ENCODE peak calls at places on chromosome 6, in four cellular contexts. Z is BE2C, R is HCT116, G is HFF-Myc. L is an unnamed sample.
A peak's percentile ranks its signal among the peaks of the same experiment; 100 is the strongest.

GRCh38 chr6:55528624-55529023 is 50.4 kb downstream of the HMGCLL1 start:
- DNase-seq in Z (peak; percentile 17), R (peak; percentile 51), G (peak; percentile 24), L (no peak)

GRCh38 chr6:74068945-74069570 is 373.1 kb downstream of the CD109 start:
- DNase-seq in Z (no peak), R (no peak), G (no peak), L (peak; percentile 31)

GRCh38 chr6:116986819-116987218 is 109.8 kb downstream of the RFX6 start:
- DNase-seq in Z (no peak), R (no peak), G (no peak), L (no peak)

GRCh38 chr6:146950351-146950835 is 253.8 kb upstream of the STXBP5 start:
- DNase-seq in Z (no peak), R (no peak), G (no peak), L (no peak)

GRCh38 chr6:72382602-72383529 is 239.0 kb upstream of the KCNQ5 start:
- DNase-seq in Z (no peak), R (no peak), G (no peak), L (no peak)

GRCh38 chr6:103854059-103854458 is 1005.7 kb downstream of the HACE1 start:
- DNase-seq in Z (no peak), R (no peak), G (no peak), L (no peak)

GRCh38 chr6:89675949-89676753 is 37.6 kb upstream of the LYRM2 start:
- DNase-seq in Z (no peak), R (no peak), G (peak; percentile 15), L (no peak)

GRCh38 chr6:142846883-142847287 is 98.1 kb downstream of the HIVEP2 start:
- DNase-seq in Z (no peak), R (no peak), G (peak; percentile 69), L (no peak)

GRCh38 chr6:129605095-129605494 is 104.9 kb downstream of the ARHGAP18 start:
- DNase-seq in Z (no peak), R (no peak), G (no peak), L (no peak)

GRCh38 chr6:150146436-150146835 is 3.6 kb downstream of the PPP1R14C start:
- DNase-seq in Z (no peak), R (no peak), G (no peak), L (no peak)

GRCh38 chr6:118992186-118992795 is 57.3 kb upstream of the MCM9 start:
- DNase-seq in Z (no peak), R (no peak), G (no peak), L (no peak)

GRCh38 chr6:106381223-106381622 is 20.7 kb downstream of the CRYBG1 start:
- DNase-seq in Z (no peak), R (no peak), G (no peak), L (no peak)

GRCh38 chr6:158666637-158667359 is 16.9 kb downstream of the SYTL3 start:
- DNase-seq in Z (no peak), R (no peak), G (no peak), L (no peak)

GRCh38 chr6:118914598-118914997 is 20.4 kb downstream of the MCM9 start:
- DNase-seq in Z (no peak), R (no peak), G (no peak), L (no peak)

GRCh38 chr6:119052292-119052889 is 26.1 kb downstream of the FAM184A start:
- DNase-seq in Z (no peak), R (no peak), G (no peak), L (no peak)

GRCh38 chr6:100175814-100176275 is 181.8 kb upstream of the MCHR2 start:
- DNase-seq in Z (no peak), R (no peak), G (peak; percentile 95), L (no peak)

GRCh38 chr6:27726620-27727023 is 185.6 kb downstream of the OR2B2 start:
- DNase-seq in Z (no peak), R (peak; percentile 44), G (peak; percentile 31), L (no peak)

GRCh38 chr6:23663652-23664051 is 462.4 kb upstream of the NRSN1 start:
- DNase-seq in Z (peak; percentile 92), R (no peak), G (no peak), L (no peak)

GRCh38 chr6:151388997-151389639 is 2.2 kb downstream of the ZBTB2 start:
- DNase-seq in Z (no peak), R (no peak), G (no peak), L (no peak)

GRCh38 chr6:108768176-108768555 is 80.1 kb upstream of the ARMC2 start:
- DNase-seq in Z (no peak), R (no peak), G (no peak), L (no peak)

GRCh38 chr6:21556506-21556905 is 37.0 kb upstream of the SOX4 start:
- DNase-seq in Z (no peak), R (no peak), G (no peak), L (no peak)

GRCh38 chr6:107820571-107821261 is 3.4 kb downstream of the SCML4 start:
- DNase-seq in Z (peak; percentile 19), R (no peak), G (no peak), L (no peak)

GRCh38 chr6:14520536-14520935 is 403.0 kb downstream of the CD83 start:
- DNase-seq in Z (no peak), R (no peak), G (no peak), L (no peak)

GRCh38 chr6:43943781-43944250 is 173.8 kb downstream of the VEGFA start:
- DNase-seq in Z (peak; percentile 43), R (no peak), G (no peak), L (no peak)

GRCh38 chr6:150286919-150287318 is 81.9 kb upstream of the IYD start:
- DNase-seq in Z (no peak), R (no peak), G (no peak), L (no peak)

GRCh38 chr6:150991487-150991886 is 126.0 kb downstream of the MTHFD1L start:
- DNase-seq in Z (no peak), R (no peak), G (no peak), L (no peak)

GRCh38 chr6:167015302-167015701 is 16.1 kb downstream of the CEP43 start:
- DNase-seq in Z (no peak), R (no peak), G (no peak), L (no peak)

GRCh38 chr6:23036401-23036983 is 467.1 kb downstream of the HDGFL1 start:
- DNase-seq in Z (no peak), R (no peak), G (no peak), L (no peak)

DNA sequence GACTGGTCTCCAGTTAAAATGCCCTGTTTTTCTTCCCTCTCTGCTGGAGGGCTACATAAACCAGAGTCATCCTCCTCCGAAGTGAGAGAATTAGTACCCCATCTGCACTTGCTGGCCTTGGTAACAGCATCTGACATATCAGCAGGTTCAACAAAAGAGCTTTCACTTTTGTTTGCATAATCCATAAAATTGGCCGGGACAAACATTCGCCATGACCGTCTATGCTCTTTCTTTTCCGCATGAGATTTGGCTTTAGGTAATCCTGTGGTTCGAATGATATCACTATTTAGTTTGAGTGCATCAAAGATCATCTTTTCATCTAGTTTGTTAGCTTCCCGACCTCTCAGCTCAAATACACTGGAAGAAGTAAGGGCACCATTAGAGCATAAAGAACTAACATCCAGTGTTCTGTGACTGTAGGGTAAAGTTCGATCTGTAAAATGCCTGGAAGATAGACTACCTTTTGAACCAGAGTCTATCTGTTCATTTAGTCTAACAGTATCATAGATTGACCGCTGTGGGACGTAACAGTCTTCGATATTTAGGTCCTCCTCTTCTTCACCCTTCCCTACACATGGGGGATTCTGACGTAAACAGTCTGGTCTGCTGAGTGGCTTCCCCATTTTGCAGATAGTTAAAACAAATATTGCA is 101.6 kb downstream of the DST start:
- DNase-seq in Z (no peak), R (no peak), G (no peak), L (no peak)
- TF ChIP-seq CTCF in Z (no peak), R (no peak), G (no peak), L (no peak)

GRCh38 chr6:9487128-9487527 is 927.7 kb downstream of the TFAP2A start:
- DNase-seq in Z (no peak), R (no peak), G (no peak), L (no peak)

GRCh38 chr6:9484091-9484490 is 930.8 kb downstream of the TFAP2A start:
- DNase-seq in Z (no peak), R (no peak), G (no peak), L (no peak)

GRCh38 chr6:9485992-9486391 is 928.9 kb downstream of the TFAP2A start:
- DNase-seq in Z (no peak), R (no peak), G (no peak), L (no peak)

GRCh38 chr6:9482030-9482731 is 932.7 kb downstream of the TFAP2A start:
- DNase-seq in Z (no peak), R (peak; percentile 78), G (peak; percentile 93), L (no peak)

GRCh38 chr6:9484686-9485085 is 930.2 kb downstream of the TFAP2A start:
- DNase-seq in Z (no peak), R (no peak), G (no peak), L (no peak)
- TF ChIP-seq CTCF in Z (no peak), R (no peak), G (no peak), L (no peak)

GRCh38 chr6:69735029-69735428 is 61.8 kb downstream of the LMBRD1 start:
- DNase-seq in Z (no peak), R (no peak), G (no peak), L (no peak)

GRCh38 chr6:69732640-69733039 is 64.2 kb downstream of the LMBRD1 start:
- DNase-seq in Z (no peak), R (no peak), G (no peak), L (no peak)

GRCh38 chr6:69732045-69732444 is 64.8 kb downstream of the LMBRD1 start:
- DNase-seq in Z (no peak), R (no peak), G (no peak), L (no peak)

GRCh38 chr6:69729870-69730449 is 66.8 kb downstream of the LMBRD1 start:
- DNase-seq in Z (no peak), R (no peak), G (no peak), L (no peak)
- TF ChIP-seq CTCF in Z (peak; percentile 27), R (no peak), G (peak; percentile 11), L (peak; percentile 58)

DNA sequence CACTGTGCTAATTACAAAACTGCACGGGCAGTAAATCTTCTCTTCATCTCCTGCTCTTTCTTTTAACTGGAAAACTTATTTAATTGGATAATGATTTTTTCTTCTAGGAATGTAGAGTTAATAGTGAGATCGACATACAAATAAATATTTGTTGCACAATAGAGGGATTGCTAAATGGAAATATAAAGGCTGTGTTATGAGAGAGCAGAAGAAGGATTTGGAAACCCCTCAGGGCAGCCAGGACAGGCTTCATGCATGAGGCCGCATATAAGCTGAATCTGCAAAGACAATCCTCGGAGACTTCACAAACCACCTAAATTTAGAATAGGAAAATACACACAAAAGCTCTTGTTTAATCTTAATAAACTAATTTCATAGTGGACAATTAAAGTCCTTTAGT is 2.9 kb upstream of the TAAR1 start:
- DNase-seq in Z (no peak), R (no peak), G (no peak), L (no peak)
- TF ChIP-seq CTCF in Z (no peak), R (no peak), G (no peak), L (no peak)

L was measured in glutamatergic neuron.